ENCODE peak calls at places on chromosomes 12 and 14, in nine cellular contexts. G, T, U, V, H, R, X, D and I are unnamed samples.
A peak's percentile ranks its signal among the peaks of the same experiment; 100 is the strongest.

GRCh38 chr12:84113666-84114065 is 798.9 kb downstream of the SLC6A15 start:
- DNase-seq in G (no peak), T (no peak), U (no peak), V (no peak), H (no peak), R (no peak), X (no peak), D (no peak), I (no peak)

GRCh38 chr12:111171334-111171733 is 197.6 kb downstream of the PHETA1 start:
- DNase-seq in G (no peak), T (peak; percentile 6), U (no peak), V (no peak), H (no peak), R (no peak), X (no peak), D (no peak), I (no peak)

GRCh38 chr12:75311369-75311768 is 18.8 kb downstream of the CAPS2 start:
- DNase-seq in G (no peak), T (no peak), U (no peak), V (no peak), H (no peak), R (no peak), X (no peak), D (no peak), I (no peak)

GRCh38 chr12:14322403-14322802 is 43.1 kb upstream of the ATF7IP start:
- DNase-seq in G (no peak), T (no peak), U (no peak), V (no peak), H (no peak), R (peak; percentile 6), X (no peak), D (peak; percentile 1), I (no peak)

GRCh38 chr14:28755930-28756895 is 10.4 kb upstream of the FOXG1 start:
- DNase-seq in G (no peak), T (no peak), U (no peak), V (no peak), H (no peak), R (no peak), X (no peak), D (no peak), I (peak; percentile 7)

GRCh38 chr12:58608711-58609110 is 311.6 kb downstream of the LRIG3 start:
- DNase-seq in G (no peak), T (no peak), U (no peak), V (no peak), H (no peak), R (no peak), X (no peak), D (peak; percentile 4), I (no peak)

GRCh38 chr12:9674226-9674590 is 4.7 kb downstream of the CLEC2D start:
- DNase-seq in G (no peak), T (peak; percentile 31), U (no peak), V (no peak), H (no peak), R (no peak), X (no peak), D (no peak), I (no peak)

GRCh38 chr12:1611775-1612174 is 17.3 kb upstream of the WNT5B start:
- DNase-seq in G (no peak), T (no peak), U (no peak), V (no peak), H (no peak), R (peak; percentile 93), X (no peak), D (peak; percentile 86), I (no peak)

DNA sequence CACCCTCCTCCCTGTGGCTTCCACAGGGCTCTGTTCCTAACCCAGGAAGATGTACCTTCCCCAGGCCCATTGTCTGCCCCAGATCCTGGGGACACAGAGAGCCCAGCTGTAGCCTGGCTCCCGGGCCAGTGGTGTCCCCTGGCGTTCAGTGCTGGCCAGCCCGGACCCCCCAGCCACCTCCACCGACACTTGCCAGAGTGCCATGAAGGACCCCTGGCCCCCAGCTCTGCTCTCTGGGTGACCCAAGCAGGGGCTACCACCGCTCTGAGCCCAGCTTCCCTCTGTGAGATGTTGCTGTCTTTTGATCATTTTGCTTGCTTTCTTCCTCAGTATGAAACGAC is 6.2 kb downstream of the INF2 start:
- DNase-seq in G (no peak), T (no peak), U (no peak), V (no peak), H (no peak), R (no peak), X (no peak), D (no peak), I (no peak)
- TF ChIP-seq CTCF in G (peak; percentile 37), T (no peak), U (no peak), V (no peak), H (no peak), R (no peak), X (no peak), D (no peak), I (no peak)

GRCh38 chr12:44976246-44976645 is 74.7 kb downstream of the DBX2 start:
- DNase-seq in G (no peak), T (no peak), U (no peak), V (no peak), H (no peak), R (no peak), X (no peak), D (no peak), I (no peak)

GRCh38 chr12:44968960-44969359 is 81.9 kb downstream of the DBX2 start:
- DNase-seq in G (no peak), T (no peak), U (no peak), V (no peak), H (no peak), R (no peak), X (no peak), D (no peak), I (no peak)

GRCh38 chr12:44972746-44973421 is 78.0 kb downstream of the DBX2 start:
- DNase-seq in G (no peak), T (no peak), U (peak; percentile 19), V (no peak), H (no peak), R (peak; percentile 8), X (no peak), D (no peak), I (peak; percentile 17)
- TF ChIP-seq CTCF in G (peak; percentile 16), T (no peak), U (peak; percentile 32), V (no peak), H (no peak), R (peak; percentile 32), X (peak; percentile 22), D (peak; percentile 29), I (peak; percentile 60)

GRCh38 chr12:105329926-105330282 is 587 bp upstream of the C12orf75 start:
- DNase-seq in G (no peak), T (no peak), U (no peak), V (no peak), H (no peak), R (no peak), X (no peak), D (no peak), I (no peak)

GRCh38 chr12:105331805-105332251 is 1.3 kb downstream of the C12orf75 start:
- DNase-seq in G (no peak), T (peak; percentile 61), U (peak; percentile 23), V (no peak), H (no peak), R (no peak), X (no peak), D (no peak), I (peak; percentile 19)

GRCh38 chr12:105330283-105330937 is at the start of gene C12orf75:
- DNase-seq in G (peak; percentile 81), T (peak; percentile 82), U (peak; percentile 95), V (peak; percentile 72), H (peak; percentile 31), R (peak; percentile 60), X (peak; percentile 60), D (no peak), I (peak; percentile 94)

GRCh38 chr12:105332925-105333324 is 2.4 kb downstream of the C12orf75 start:
- DNase-seq in G (no peak), T (no peak), U (no peak), V (no peak), H (no peak), R (no peak), X (no peak), D (no peak), I (no peak)

DNA sequence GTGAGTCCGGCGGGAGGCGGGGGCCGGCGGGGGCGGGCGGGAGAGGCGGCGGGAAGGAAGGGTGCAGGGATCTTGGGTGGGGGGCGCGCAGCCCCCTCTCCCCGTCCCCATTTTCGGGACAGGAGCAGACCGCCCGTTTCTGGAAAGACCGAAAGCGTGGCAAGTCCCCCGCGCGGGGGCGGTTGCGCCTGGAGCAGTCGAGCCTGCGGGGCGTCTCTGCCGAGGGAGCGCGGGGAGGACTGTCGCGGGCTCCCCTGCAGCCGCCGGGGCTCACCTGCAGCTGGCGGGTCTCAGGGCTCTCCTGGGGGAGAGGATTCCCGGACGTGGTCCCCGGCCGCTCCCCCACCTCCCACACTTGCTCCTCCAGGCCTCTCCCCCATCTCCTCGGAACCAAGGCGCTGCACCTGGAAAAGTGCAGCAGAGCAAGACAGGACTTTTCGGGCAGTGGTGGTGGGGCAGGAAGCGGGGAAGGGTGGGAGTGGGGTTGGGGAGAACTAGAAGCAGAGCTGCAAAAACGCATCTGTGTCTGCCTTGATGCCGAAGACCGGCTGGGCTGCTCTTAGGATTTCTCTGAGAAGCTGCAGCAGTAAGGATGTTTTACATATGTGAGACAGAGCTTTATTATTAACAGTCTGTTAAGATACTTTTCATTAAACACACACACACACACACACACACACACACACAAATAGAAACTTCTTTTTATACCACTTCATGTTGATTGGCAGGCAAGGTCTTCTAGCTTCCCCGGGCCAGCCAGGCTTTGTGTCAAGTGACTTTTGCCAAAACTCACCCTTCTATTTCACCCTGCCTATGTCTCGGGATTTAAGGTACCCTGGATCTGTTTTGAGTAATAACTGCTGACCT is 680 bp downstream of the C12orf75 start:
- DNase-seq in G (peak; percentile 55), T (peak; percentile 51), U (peak; percentile 39), V (peak; percentile 24), H (no peak), R (no peak), X (no peak), D (no peak), I (peak; percentile 39)
- TF ChIP-seq CTCF in G (no peak), T (no peak), U (no peak), V (no peak), H (no peak), R (peak; percentile 3), X (no peak), D (peak; percentile 16), I (no peak)

GRCh38 chr14:95248422-95248821 is 71.3 kb downstream of the CLMN start:
- DNase-seq in G (no peak), T (no peak), U (no peak), V (no peak), H (no peak), R (no peak), X (no peak), D (no peak), I (no peak)

GRCh38 chr14:95240859-95241813 is 78.6 kb downstream of the CLMN start:
- DNase-seq in G (no peak), T (no peak), U (no peak), V (no peak), H (no peak), R (no peak), X (peak; percentile 79), D (no peak), I (no peak)

GRCh38 chr14:95245334-95245733 is 74.4 kb downstream of the CLMN start:
- DNase-seq in G (no peak), T (no peak), U (no peak), V (no peak), H (no peak), R (no peak), X (no peak), D (no peak), I (no peak)

GRCh38 chr14:95242870-95243269 is 76.8 kb downstream of the CLMN start:
- DNase-seq in G (no peak), T (no peak), U (no peak), V (no peak), H (no peak), R (no peak), X (no peak), D (no peak), I (no peak)

DNA sequence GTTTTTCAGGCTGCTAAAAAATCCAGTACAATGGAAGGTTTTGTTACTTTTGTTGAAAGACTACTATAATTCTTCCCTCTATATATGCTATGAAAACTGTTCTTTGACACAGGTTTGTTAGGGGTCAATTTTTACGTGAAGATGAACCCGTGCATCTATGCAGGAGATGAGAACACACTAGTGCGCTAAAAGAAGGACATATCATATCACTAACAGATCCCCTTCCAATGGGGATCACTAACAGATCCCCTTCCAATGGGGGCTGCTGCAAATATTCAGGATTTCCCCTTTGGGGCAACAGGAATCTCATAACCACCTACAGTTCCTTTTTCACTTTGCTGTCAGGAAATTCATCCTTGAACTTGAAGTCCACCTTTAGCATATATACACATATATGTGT is 75.1 kb downstream of the CLMN start:
- DNase-seq in G (no peak), T (no peak), U (no peak), V (no peak), H (no peak), R (no peak), X (no peak), D (no peak), I (no peak)
- TF ChIP-seq CTCF in G (no peak), T (no peak), U (no peak), V (no peak), H (no peak), R (no peak), X (no peak), D (no peak), I (no peak)